ENCODE peak calls at places on chromosomes 7 and 10, in ten cellular contexts. One of them, this sample, is unnamed.

GRCh38 chr10:24483701-24484100 is 240.0 kb downstream of the ARHGAP21 start:
- DNase-seq in caudate nucleus: no peak
- DNase-seq in prostate gland: peak
- DNase-seq in left ventricle myocardium inferior: no peak
- DNase-seq in GM23248: peak
- DNase-seq in heart right ventricle: no peak
- DNase-seq in pancreas: no peak
- DNase-seq in psoas muscle: peak
- DNase-seq in aorta: no peak
- DNase-seq in right atrium auricular region: no peak
- DNase-seq in this sample: no peak

GRCh38 chr7:98616381-98617050 is 569 bp upstream of the NPTX2 start:
- DNase-seq in caudate nucleus: no peak
- DNase-seq in prostate gland: no peak
- DNase-seq in left ventricle myocardium inferior: no peak
- DNase-seq in GM23248: no peak
- DNase-seq in heart right ventricle: no peak
- DNase-seq in pancreas: no peak
- DNase-seq in psoas muscle: no peak
- DNase-seq in aorta: no peak
- DNase-seq in right atrium auricular region: no peak
- DNase-seq in this sample: no peak

GRCh38 chr10:122468923-122469781 is 7.8 kb downstream of the HTRA1 start:
- DNase-seq in caudate nucleus: no peak
- DNase-seq in prostate gland: no peak
- DNase-seq in left ventricle myocardium inferior: no peak
- DNase-seq in GM23248: peak
- DNase-seq in heart right ventricle: no peak
- DNase-seq in pancreas: no peak
- DNase-seq in psoas muscle: peak
- DNase-seq in aorta: no peak
- DNase-seq in right atrium auricular region: no peak
- DNase-seq in this sample: no peak

GRCh38 chr7:412731-413356 is 106.8 kb downstream of the PDGFA start:
- DNase-seq in caudate nucleus: no peak
- DNase-seq in prostate gland: no peak
- DNase-seq in left ventricle myocardium inferior: peak
- DNase-seq in GM23248: no peak
- DNase-seq in heart right ventricle: no peak
- DNase-seq in pancreas: no peak
- DNase-seq in psoas muscle: no peak
- DNase-seq in aorta: peak
- DNase-seq in right atrium auricular region: no peak
- DNase-seq in this sample: no peak

GRCh38 chr10:115335366-115335765 is 242.2 kb downstream of the ATRNL1 start:
- DNase-seq in caudate nucleus: no peak
- DNase-seq in prostate gland: no peak
- DNase-seq in left ventricle myocardium inferior: no peak
- DNase-seq in GM23248: no peak
- DNase-seq in heart right ventricle: no peak
- DNase-seq in pancreas: no peak
- DNase-seq in psoas muscle: no peak
- DNase-seq in aorta: no peak
- DNase-seq in right atrium auricular region: no peak
- DNase-seq in this sample: no peak

GRCh38 chr7:73650524-73650923 is 17.1 kb upstream of the VPS37D start:
- DNase-seq in caudate nucleus: no peak
- DNase-seq in prostate gland: no peak
- DNase-seq in left ventricle myocardium inferior: no peak
- DNase-seq in GM23248: no peak
- DNase-seq in heart right ventricle: no peak
- DNase-seq in pancreas: no peak
- DNase-seq in psoas muscle: no peak
- DNase-seq in aorta: no peak
- DNase-seq in right atrium auricular region: no peak
- DNase-seq in this sample: no peak

GRCh38 chr7:108459922-108460551 is 3.8 kb upstream of the NRCAM start:
- DNase-seq in caudate nucleus: no peak
- DNase-seq in prostate gland: no peak
- DNase-seq in left ventricle myocardium inferior: no peak
- DNase-seq in GM23248: peak
- DNase-seq in heart right ventricle: no peak
- DNase-seq in pancreas: peak
- DNase-seq in psoas muscle: no peak
- DNase-seq in aorta: no peak
- DNase-seq in right atrium auricular region: no peak
- DNase-seq in this sample: no peak

GRCh38 chr7:129635300-129636029 is 23.9 kb downstream of the NRF1 start:
- DNase-seq in caudate nucleus: peak
- DNase-seq in prostate gland: peak
- DNase-seq in left ventricle myocardium inferior: peak
- DNase-seq in GM23248: peak
- DNase-seq in heart right ventricle: peak
- DNase-seq in pancreas: peak
- DNase-seq in psoas muscle: peak
- DNase-seq in aorta: peak
- DNase-seq in right atrium auricular region: peak
- DNase-seq in this sample: peak

DNA sequence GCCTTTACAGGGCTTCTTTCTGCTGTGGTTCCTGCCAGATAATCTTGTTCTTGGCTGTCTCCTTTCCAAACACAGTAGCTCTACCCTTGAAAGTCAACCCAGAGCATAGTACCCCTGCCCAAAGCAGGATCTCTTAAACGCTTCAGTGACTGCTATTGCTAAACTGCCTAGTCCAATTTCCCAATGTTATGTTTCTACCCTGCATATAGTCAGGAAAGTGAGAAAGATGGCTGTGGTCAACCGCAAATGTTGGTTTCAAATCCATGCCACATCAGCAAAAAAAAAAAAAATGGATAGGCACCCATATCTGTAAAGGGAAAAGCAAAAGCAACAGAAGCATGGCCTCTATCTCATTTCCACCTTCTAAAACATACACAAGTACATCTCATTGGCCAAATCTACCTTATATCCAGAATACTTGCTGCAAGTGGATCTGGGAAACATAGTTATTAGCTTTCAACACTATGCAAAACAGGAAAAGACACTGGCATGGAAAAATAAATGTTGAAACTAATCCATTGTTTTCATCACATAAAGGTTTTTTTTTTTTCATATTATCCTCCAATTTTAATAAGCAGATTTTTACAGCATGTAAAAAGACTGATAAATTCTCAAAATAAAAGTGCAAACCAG is 59.8 kb downstream of the DNAJC1 start:
- DNase-seq in caudate nucleus: no peak
- DNase-seq in prostate gland: no peak
- DNase-seq in left ventricle myocardium inferior: no peak
- DNase-seq in GM23248: no peak
- DNase-seq in heart right ventricle: no peak
- DNase-seq in pancreas: no peak
- DNase-seq in psoas muscle: no peak
- DNase-seq in aorta: no peak
- DNase-seq in right atrium auricular region: no peak
- DNase-seq in this sample: no peak
- H3K27ac ChIP-seq in caudate nucleus: no peak
- H3K27ac ChIP-seq in prostate gland: no peak
- H3K27ac ChIP-seq in left ventricle myocardium inferior: no peak
- H3K27ac ChIP-seq in GM23248: no peak
- H3K27ac ChIP-seq in heart right ventricle: no peak
- H3K27ac ChIP-seq in pancreas: no peak
- H3K27ac ChIP-seq in psoas muscle: no peak
- H3K27ac ChIP-seq in aorta: no peak
- H3K27ac ChIP-seq in right atrium auricular region: no peak
- H3K27ac ChIP-seq in this sample: no peak

GRCh38 chr7:21620054-21620453 is 77.2 kb downstream of the DNAH11 start:
- DNase-seq in caudate nucleus: no peak
- DNase-seq in prostate gland: no peak
- DNase-seq in left ventricle myocardium inferior: no peak
- DNase-seq in GM23248: no peak
- DNase-seq in heart right ventricle: no peak
- DNase-seq in pancreas: no peak
- DNase-seq in psoas muscle: no peak
- DNase-seq in aorta: no peak
- DNase-seq in right atrium auricular region: no peak
- DNase-seq in this sample: no peak

GRCh38 chr7:21616796-21617436 is 74.1 kb downstream of the DNAH11 start:
- DNase-seq in caudate nucleus: no peak
- DNase-seq in prostate gland: no peak
- DNase-seq in left ventricle myocardium inferior: no peak
- DNase-seq in GM23248: peak
- DNase-seq in heart right ventricle: no peak
- DNase-seq in pancreas: no peak
- DNase-seq in psoas muscle: no peak
- DNase-seq in aorta: no peak
- DNase-seq in right atrium auricular region: no peak
- DNase-seq in this sample: no peak

GRCh38 chr7:21618706-21619105 is 75.9 kb downstream of the DNAH11 start:
- DNase-seq in caudate nucleus: no peak
- DNase-seq in prostate gland: no peak
- DNase-seq in left ventricle myocardium inferior: no peak
- DNase-seq in GM23248: no peak
- DNase-seq in heart right ventricle: no peak
- DNase-seq in pancreas: no peak
- DNase-seq in psoas muscle: no peak
- DNase-seq in aorta: no peak
- DNase-seq in right atrium auricular region: no peak
- DNase-seq in this sample: no peak

GRCh38 chr7:21617916-21618390 is 75.1 kb downstream of the DNAH11 start:
- DNase-seq in caudate nucleus: no peak
- DNase-seq in prostate gland: peak
- DNase-seq in left ventricle myocardium inferior: peak
- DNase-seq in GM23248: peak
- DNase-seq in heart right ventricle: peak
- DNase-seq in pancreas: peak
- DNase-seq in psoas muscle: peak
- DNase-seq in aorta: peak
- DNase-seq in right atrium auricular region: peak
- DNase-seq in this sample: no peak

GRCh38 chr7:21617513-21617912 is 74.7 kb downstream of the DNAH11 start:
- DNase-seq in caudate nucleus: no peak
- DNase-seq in prostate gland: no peak
- DNase-seq in left ventricle myocardium inferior: no peak
- DNase-seq in GM23248: no peak
- DNase-seq in heart right ventricle: no peak
- DNase-seq in pancreas: no peak
- DNase-seq in psoas muscle: no peak
- DNase-seq in aorta: no peak
- DNase-seq in right atrium auricular region: no peak
- DNase-seq in this sample: no peak
- H3K27ac ChIP-seq in caudate nucleus: no peak
- H3K27ac ChIP-seq in prostate gland: peak
- H3K27ac ChIP-seq in left ventricle myocardium inferior: no peak
- H3K27ac ChIP-seq in GM23248: peak
- H3K27ac ChIP-seq in heart right ventricle: no peak
- H3K27ac ChIP-seq in pancreas: no peak
- H3K27ac ChIP-seq in psoas muscle: no peak
- H3K27ac ChIP-seq in aorta: peak
- H3K27ac ChIP-seq in right atrium auricular region: peak
- H3K27ac ChIP-seq in this sample: no peak

DNA sequence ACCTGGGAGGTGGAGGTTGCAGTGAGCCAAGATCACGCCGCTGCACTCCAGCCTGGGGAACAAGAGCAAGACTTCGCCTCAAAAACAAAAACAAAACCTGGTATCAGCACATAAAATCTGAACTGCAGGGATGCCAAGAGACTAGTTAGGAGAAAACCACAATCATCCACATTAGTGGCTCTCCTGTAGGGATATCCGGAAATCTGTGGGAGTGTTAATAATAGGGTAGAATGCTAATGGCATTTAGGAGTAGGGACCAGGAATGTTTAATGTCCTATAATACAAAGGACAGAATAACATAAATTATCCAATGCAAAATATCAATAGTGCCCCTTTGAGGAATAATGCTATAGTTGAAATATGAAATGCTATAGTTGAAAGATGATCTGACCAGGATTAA is 24.3 kb downstream of the KIF5B start:
- DNase-seq in caudate nucleus: no peak
- DNase-seq in prostate gland: no peak
- DNase-seq in left ventricle myocardium inferior: no peak
- DNase-seq in GM23248: no peak
- DNase-seq in heart right ventricle: no peak
- DNase-seq in pancreas: no peak
- DNase-seq in psoas muscle: no peak
- DNase-seq in aorta: no peak
- DNase-seq in right atrium auricular region: no peak
- DNase-seq in this sample: no peak
- H3K27ac ChIP-seq in caudate nucleus: no peak
- H3K27ac ChIP-seq in prostate gland: no peak
- H3K27ac ChIP-seq in left ventricle myocardium inferior: no peak
- H3K27ac ChIP-seq in GM23248: no peak
- H3K27ac ChIP-seq in heart right ventricle: no peak
- H3K27ac ChIP-seq in pancreas: no peak
- H3K27ac ChIP-seq in psoas muscle: no peak
- H3K27ac ChIP-seq in aorta: no peak
- H3K27ac ChIP-seq in right atrium auricular region: no peak
- H3K27ac ChIP-seq in this sample: no peak

GRCh38 chr10:104033401-104033930 is 52.2 kb downstream of the COL17A1 start:
- DNase-seq in caudate nucleus: no peak
- DNase-seq in prostate gland: peak
- DNase-seq in left ventricle myocardium inferior: no peak
- DNase-seq in GM23248: no peak
- DNase-seq in heart right ventricle: no peak
- DNase-seq in pancreas: no peak
- DNase-seq in psoas muscle: no peak
- DNase-seq in aorta: no peak
- DNase-seq in right atrium auricular region: peak
- DNase-seq in this sample: no peak
- H3K27ac ChIP-seq in caudate nucleus: peak
- H3K27ac ChIP-seq in prostate gland: no peak
- H3K27ac ChIP-seq in left ventricle myocardium inferior: no peak
- H3K27ac ChIP-seq in GM23248: no peak
- H3K27ac ChIP-seq in heart right ventricle: no peak
- H3K27ac ChIP-seq in pancreas: no peak
- H3K27ac ChIP-seq in psoas muscle: no peak
- H3K27ac ChIP-seq in aorta: no peak
- H3K27ac ChIP-seq in right atrium auricular region: no peak
- H3K27ac ChIP-seq in this sample: peak

GRCh38 chr10:68135362-68135761 is 26.1 kb downstream of the MYPN start:
- DNase-seq in caudate nucleus: no peak
- DNase-seq in prostate gland: no peak
- DNase-seq in left ventricle myocardium inferior: no peak
- DNase-seq in GM23248: peak
- DNase-seq in heart right ventricle: no peak
- DNase-seq in pancreas: no peak
- DNase-seq in psoas muscle: no peak
- DNase-seq in aorta: no peak
- DNase-seq in right atrium auricular region: no peak
- DNase-seq in this sample: no peak
- H3K27ac ChIP-seq in caudate nucleus: no peak
- H3K27ac ChIP-seq in prostate gland: no peak
- H3K27ac ChIP-seq in left ventricle myocardium inferior: peak
- H3K27ac ChIP-seq in GM23248: peak
- H3K27ac ChIP-seq in heart right ventricle: peak
- H3K27ac ChIP-seq in pancreas: no peak
- H3K27ac ChIP-seq in psoas muscle: peak
- H3K27ac ChIP-seq in aorta: no peak
- H3K27ac ChIP-seq in right atrium auricular region: peak
- H3K27ac ChIP-seq in this sample: no peak

This sample was measured in substantia nigra.